ENCODE peak calls at places on chromosomes 2 and 18, in four cellular contexts. M, Y, N and G are unnamed samples.

GRCh38 chr2:236646871-236647270 is 77.2 kb downstream of the ACKR3 start:
- DNase-seq in M (no peak), Y (no peak), N (no peak), G (no peak)

GRCh38 chr18:31102020-31102684 is at the start of gene DSC2:
- DNase-seq in M (peak), Y (peak), N (no peak), G (peak)

GRCh38 chr2:120236791-120237190 is 13.6 kb upstream of the TMEM185B start:
- DNase-seq in M (no peak), Y (no peak), N (no peak), G (no peak)

GRCh38 chr2:175807031-175807873 is 194.8 kb downstream of the LNPK start:
- DNase-seq in M (peak), Y (no peak), N (no peak), G (no peak)

GRCh38 chr18:46343940-46344372 is 239.8 kb downstream of the HAUS1 start:
- DNase-seq in M (no peak), Y (peak), N (no peak), G (no peak)

GRCh38 chr2:101018934-101019333 is 16.8 kb downstream of the RPL31 start:
- DNase-seq in M (peak), Y (no peak), N (no peak), G (no peak)

GRCh38 chr18:75752864-75753263 is 325.4 kb upstream of the SMIM21 start:
- DNase-seq in M (no peak), Y (no peak), N (no peak), G (no peak)

GRCh38 chr2:1618191-1618961 is 125.9 kb downstream of the PXDN start:
- DNase-seq in M (no peak), Y (no peak), N (no peak), G (no peak)

GRCh38 chr18:75391275-75392115 is 36.0 kb downstream of the SMIM21 start:
- DNase-seq in M (no peak), Y (no peak), N (no peak), G (no peak)

GRCh38 chr2:58449286-58450010 is 208.3 kb upstream of the FANCL start:
- DNase-seq in M (no peak), Y (peak), N (no peak), G (no peak)

GRCh38 chr18:79510731-79511141 is 115.0 kb downstream of the NFATC1 start:
- DNase-seq in M (no peak), Y (no peak), N (no peak), G (no peak)

GRCh38 chr2:148874868-148875341 is at the start of gene KIF5C:
- DNase-seq in M (peak), Y (peak), N (peak), G (peak)

GRCh38 chr2:207371877-207372276 is 157.9 kb upstream of the CREB1 start:
- DNase-seq in M (no peak), Y (no peak), N (no peak), G (no peak)

GRCh38 chr18:8272254-8272653 is 337.0 kb upstream of the RAB12 start:
- DNase-seq in M (no peak), Y (no peak), N (no peak), G (no peak)

GRCh38 chr18:6940451-6940970 is 177.1 kb downstream of the LAMA1 start:
- DNase-seq in M (no peak), Y (no peak), N (no peak), G (no peak)

GRCh38 chr2:191428141-191428540 is 182.9 kb downstream of the MYO1B start:
- DNase-seq in M (no peak), Y (no peak), N (no peak), G (no peak)

GRCh38 chr2:232345251-232345650 is 33.3 kb upstream of the ALPP start:
- DNase-seq in M (no peak), Y (no peak), N (no peak), G (no peak)

GRCh38 chr2:46988733-46989481 is 73.3 kb upstream of the MCFD2 start:
- DNase-seq in M (peak), Y (peak), N (no peak), G (no peak)

GRCh38 chr2:177817300-177817699 is 255.3 kb downstream of the PDE11A start:
- DNase-seq in M (no peak), Y (no peak), N (no peak), G (no peak)

GRCh38 chr18:22640281-22640842 is 222.6 kb upstream of the CTAGE1 start:
- DNase-seq in M (no peak), Y (no peak), N (no peak), G (no peak)

GRCh38 chr2:178756843-178757242 is 50.4 kb downstream of the TTN start:
- DNase-seq in M (no peak), Y (no peak), N (no peak), G (no peak)

GRCh38 chr2:9703701-9704221 is 73.0 kb upstream of the YWHAQ start:
- DNase-seq in M (no peak), Y (no peak), N (peak), G (no peak)

GRCh38 chr2:43075054-43075593 is 151.3 kb downstream of the ZFP36L2 start:
- DNase-seq in M (no peak), Y (no peak), N (peak), G (no peak)

GRCh38 chr18:54700580-54700979 is 109.5 kb downstream of the DYNAP start:
- DNase-seq in M (no peak), Y (no peak), N (no peak), G (no peak)

GRCh38 chr2:43131051-43131889 is 95.1 kb downstream of the ZFP36L2 start:
- DNase-seq in M (peak), Y (peak), N (peak), G (no peak)

GRCh38 chr2:133379159-133379558 is 189.1 kb downstream of the NCKAP5 start:
- DNase-seq in M (no peak), Y (no peak), N (no peak), G (no peak)

GRCh38 chr18:54717673-54718435 is 110.4 kb upstream of the RAB27B start:
- DNase-seq in M (peak), Y (peak), N (no peak), G (no peak)

GRCh38 chr2:226045090-226045489 is 645.6 kb downstream of the NYAP2 start:
- DNase-seq in M (no peak), Y (no peak), N (no peak), G (no peak)